ENCODE peak calls at places on chromosome 14, in four cellular contexts. J is GM12878, F is A549, V is K562. E is an unnamed sample.

GRCh38 chr14:104107611-104108569 is 22.4 kb downstream of the ASPG start:
- DNase-seq in V (peak), F (no peak), J (no peak), E (no peak)

GRCh38 chr14:76844223-76844622 is 18.0 kb downstream of the LRRC74A start:
- DNase-seq in F (peak), J (no peak), V (no peak), E (no peak)

GRCh38 chr14:21974741-21975140 is 301.1 kb upstream of the OR4E1 start:
- DNase-seq in F (no peak), V (no peak), J (no peak), E (no peak)

GRCh38 chr14:23302290-23303225 is at the start of gene PPP1R3E:
- DNase-seq in V (peak), F (peak), J (no peak), E (peak)

GRCh38 chr14:78286210-78286609 is 116.0 kb downstream of the NRXN3 start:
- DNase-seq in F (no peak), V (peak), J (no peak), E (no peak)

GRCh38 chr14:72033331-72033730 is 101.1 kb downstream of the RGS6 start:
- DNase-seq in V (no peak), F (no peak), J (no peak), E (no peak)

GRCh38 chr14:105364100-105364708 is 34.1 kb upstream of the TEX22 start:
- DNase-seq in J (no peak), F (no peak), V (peak), E (no peak)

GRCh38 chr14:92601131-92601710 is 87.6 kb downstream of the RIN3 start:
- DNase-seq in V (no peak), J (no peak), F (no peak), E (no peak)

GRCh38 chr14:102316746-102317563 is 2.6 kb upstream of the ZNF839 start:
- DNase-seq in F (peak), V (peak), J (peak), E (peak)

DNA sequence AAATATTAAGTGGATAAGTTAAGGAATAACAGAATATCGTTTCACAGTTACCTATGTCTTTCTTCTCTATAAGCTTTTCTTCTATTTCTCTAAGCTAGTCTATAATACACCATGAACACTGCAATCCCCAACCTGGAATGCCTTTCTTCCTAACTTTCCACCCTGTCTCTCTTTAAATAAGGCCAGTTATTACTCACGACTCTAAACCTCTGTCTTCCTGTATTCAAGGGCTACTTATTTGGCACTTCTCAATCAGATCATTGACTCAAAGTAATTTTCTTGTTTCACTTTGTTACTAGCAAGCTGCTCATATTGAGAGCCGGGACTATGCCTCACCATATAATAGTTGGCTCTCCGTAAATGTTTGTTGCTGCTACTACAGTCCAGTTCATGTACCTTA is 13.5 kb downstream of the FERMT2 start:
- DNase-seq in J (no peak), V (no peak), F (no peak), E (no peak)
- TF ChIP-seq CHD4 in J (no peak), V (no peak), F (no peak), E (no peak)

GRCh38 chr14:94153750-94154350 is 20.3 kb upstream of the PPP4R4 start:
- DNase-seq in V (no peak), J (no peak), F (no peak), E (no peak)

GRCh38 chr14:94161087-94161486 is 13.0 kb upstream of the PPP4R4 start:
- DNase-seq in F (no peak), V (no peak), J (no peak), E (no peak)

GRCh38 chr14:94161979-94162378 is 12.1 kb upstream of the PPP4R4 start:
- DNase-seq in V (no peak), J (no peak), F (no peak), E (no peak)

GRCh38 chr14:94158239-94158888 is 15.8 kb upstream of the PPP4R4 start:
- DNase-seq in F (no peak), J (no peak), V (no peak), E (no peak)

DNA sequence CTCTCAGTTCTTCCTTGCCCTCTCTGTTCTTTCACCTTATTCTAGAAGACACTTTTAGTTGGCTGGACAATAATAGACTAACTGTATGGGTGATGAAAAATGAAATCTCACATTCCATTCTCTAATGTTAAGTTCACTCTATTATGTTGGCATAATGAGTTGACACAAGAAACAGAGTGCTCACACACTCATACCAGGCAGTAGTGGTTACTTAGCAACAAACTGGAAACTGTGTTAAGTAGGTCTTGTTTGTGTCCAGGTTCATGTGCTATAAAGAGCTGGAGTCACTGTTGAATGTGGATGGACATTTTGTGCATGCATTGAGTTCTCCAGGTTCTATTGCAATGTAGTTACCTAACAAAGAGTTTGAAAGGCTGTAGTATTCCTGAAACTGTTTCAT is 16.9 kb upstream of the PPP4R4 start:
- DNase-seq in V (no peak), J (no peak), F (no peak), E (no peak)
- TF ChIP-seq CHD4 in V (no peak), J (no peak), F (no peak), E (no peak)

GRCh38 chr14:99758121-99758871 is 34.9 kb upstream of the EML1 start:
- DNase-seq in F (peak), V (no peak), J (no peak), E (no peak)
- TF ChIP-seq CHD4 in F (no peak), V (no peak), J (no peak), E (no peak)

GRCh38 chr14:44989497-44990440 is 27.8 kb downstream of the TOGARAM1 start:
- DNase-seq in V (no peak), F (no peak), J (no peak), E (no peak)

GRCh38 chr14:44988694-44989093 is 26.7 kb downstream of the TOGARAM1 start:
- DNase-seq in J (no peak), F (no peak), V (no peak), E (no peak)
- TF ChIP-seq CHD4 in J (no peak), F (no peak), V (no peak), E (no peak)

E was measured in HepG2.